ENCODE peak calls at places on chromosomes 12 and 14, in four cellular contexts. One of them, this sample, is unnamed.

GRCh38 chr12:122203301-122203967 is at the start of gene B3GNT4:
- DNase-seq in endodermal cell: peak; percentile 93
- DNase-seq in CD8-positive, alpha-beta T cell: peak; percentile 67
- DNase-seq in body of pancreas: peak; percentile 73
- DNase-seq in this sample: peak; percentile 81

GRCh38 chr12:54132979-54133378 is 55.8 kb downstream of the SMUG1 start:
- DNase-seq in body of pancreas: no peak
- DNase-seq in CD8-positive, alpha-beta T cell: no peak
- DNase-seq in endodermal cell: no peak
- DNase-seq in this sample: peak; percentile 31

GRCh38 chr14:37142835-37143499 is 29.4 kb downstream of the SLC25A21 start:
- DNase-seq in body of pancreas: no peak
- DNase-seq in CD8-positive, alpha-beta T cell: no peak
- DNase-seq in endodermal cell: no peak
- DNase-seq in this sample: no peak

GRCh38 chr12:107891967-107892366 is 117.5 kb downstream of the ASCL4 start:
- DNase-seq in body of pancreas: peak; percentile 13
- DNase-seq in CD8-positive, alpha-beta T cell: no peak
- DNase-seq in endodermal cell: peak; percentile 65
- DNase-seq in this sample: no peak

GRCh38 chr12:25756974-25757665 is 201.4 kb upstream of the RASSF8 start:
- DNase-seq in body of pancreas: peak; percentile 3
- DNase-seq in CD8-positive, alpha-beta T cell: no peak
- DNase-seq in endodermal cell: peak; percentile 53
- DNase-seq in this sample: peak; percentile 70

GRCh38 chr14:101506921-101507300 is 54.4 kb upstream of the DIO3 start:
- DNase-seq in body of pancreas: no peak
- DNase-seq in endodermal cell: peak; percentile 37
- DNase-seq in CD8-positive, alpha-beta T cell: no peak
- DNase-seq in this sample: no peak

GRCh38 chr12:29783773-29784666 is at the start of gene TMTC1:
- DNase-seq in body of pancreas: peak; percentile 49
- DNase-seq in endodermal cell: peak; percentile 95
- DNase-seq in CD8-positive, alpha-beta T cell: no peak
- DNase-seq in this sample: no peak

GRCh38 chr12:52285851-52286530 is 5.3 kb downstream of the KRT81 start:
- DNase-seq in CD8-positive, alpha-beta T cell: no peak
- DNase-seq in body of pancreas: no peak
- DNase-seq in endodermal cell: peak; percentile 40
- DNase-seq in this sample: no peak

GRCh38 chr12:52539024-52539820 is 13.7 kb downstream of the KRT71 start:
- DNase-seq in endodermal cell: no peak
- DNase-seq in CD8-positive, alpha-beta T cell: no peak
- DNase-seq in body of pancreas: no peak
- DNase-seq in this sample: no peak

GRCh38 chr12:54658306-54659264 is 10.4 kb upstream of the DCD start:
- DNase-seq in CD8-positive, alpha-beta T cell: peak; percentile 48
- DNase-seq in body of pancreas: peak; percentile 58
- DNase-seq in endodermal cell: peak; percentile 98
- DNase-seq in this sample: peak; percentile 65

GRCh38 chr12:92593734-92594402 is 108.9 kb upstream of the PLEKHG7 start:
- DNase-seq in endodermal cell: no peak
- DNase-seq in CD8-positive, alpha-beta T cell: peak; percentile 78
- DNase-seq in body of pancreas: peak; percentile 76
- DNase-seq in this sample: no peak

GRCh38 chr14:32259368-32260013 is 56.4 kb upstream of the RNU6-8 start:
- DNase-seq in body of pancreas: no peak
- DNase-seq in endodermal cell: peak; percentile 59
- DNase-seq in CD8-positive, alpha-beta T cell: no peak
- DNase-seq in this sample: peak; percentile 58

GRCh38 chr12:106297681-106298080 is 4.9 kb upstream of the TCP11L2 start:
- DNase-seq in CD8-positive, alpha-beta T cell: no peak
- DNase-seq in endodermal cell: peak; percentile 81
- DNase-seq in body of pancreas: no peak
- DNase-seq in this sample: no peak

GRCh38 chr12:102879144-102879763 is 37.8 kb downstream of the PAH start:
- DNase-seq in body of pancreas: peak; percentile 58
- DNase-seq in endodermal cell: peak; percentile 89
- DNase-seq in CD8-positive, alpha-beta T cell: no peak
- DNase-seq in this sample: peak; percentile 57

GRCh38 chr12:52233462-52234141 is 559 bp downstream of the KRT7 start:
- DNase-seq in CD8-positive, alpha-beta T cell: no peak
- DNase-seq in endodermal cell: peak; percentile 80
- DNase-seq in body of pancreas: no peak
- DNase-seq in this sample: no peak

GRCh38 chr12:110317921-110318320 is 36.9 kb downstream of the ATP2A2 start:
- DNase-seq in endodermal cell: no peak
- DNase-seq in body of pancreas: no peak
- DNase-seq in CD8-positive, alpha-beta T cell: no peak
- DNase-seq in this sample: no peak

GRCh38 chr14:100143523-100143922 is 15.9 kb downstream of the DEGS2 start:
- DNase-seq in CD8-positive, alpha-beta T cell: no peak
- DNase-seq in body of pancreas: no peak
- DNase-seq in endodermal cell: no peak
- DNase-seq in this sample: no peak

GRCh38 chr12:79300199-79300568 is 390.6 kb downstream of the PAWR start:
- DNase-seq in CD8-positive, alpha-beta T cell: no peak
- DNase-seq in endodermal cell: no peak
- DNase-seq in body of pancreas: no peak
- DNase-seq in this sample: peak; percentile 65

GRCh38 chr14:95562892-95563685 is 28.2 kb downstream of the GLRX5 start:
- DNase-seq in CD8-positive, alpha-beta T cell: no peak
- DNase-seq in body of pancreas: no peak
- DNase-seq in endodermal cell: peak; percentile 36
- DNase-seq in this sample: no peak

GRCh38 chr14:71354801-71355200 is 447.5 kb downstream of the PCNX1 start:
- DNase-seq in body of pancreas: no peak
- DNase-seq in endodermal cell: no peak
- DNase-seq in CD8-positive, alpha-beta T cell: no peak
- DNase-seq in this sample: no peak

GRCh38 chr12:8890313-8891084 is 23.8 kb upstream of the PHC1 start:
- DNase-seq in CD8-positive, alpha-beta T cell: peak; percentile 55
- DNase-seq in body of pancreas: peak; percentile 32
- DNase-seq in endodermal cell: peak; percentile 91
- DNase-seq in this sample: peak; percentile 57

GRCh38 chr12:76915381-76916169 is 36.8 kb upstream of the CSRP2 start:
- DNase-seq in body of pancreas: no peak
- DNase-seq in endodermal cell: no peak
- DNase-seq in CD8-positive, alpha-beta T cell: no peak
- DNase-seq in this sample: no peak

GRCh38 chr12:45745861-45746277 is 16.4 kb downstream of the ARID2 start:
- DNase-seq in CD8-positive, alpha-beta T cell: no peak
- DNase-seq in body of pancreas: no peak
- DNase-seq in endodermal cell: no peak
- DNase-seq in this sample: no peak

GRCh38 chr14:40623641-40624040 is 983.0 kb upstream of the LRFN5 start:
- DNase-seq in CD8-positive, alpha-beta T cell: no peak
- DNase-seq in body of pancreas: no peak
- DNase-seq in endodermal cell: no peak
- DNase-seq in this sample: no peak

GRCh38 chr14:58738189-58738836 is 100.6 kb downstream of the DACT1 start:
- DNase-seq in CD8-positive, alpha-beta T cell: no peak
- DNase-seq in endodermal cell: no peak
- DNase-seq in body of pancreas: no peak
- DNase-seq in this sample: no peak

GRCh38 chr12:24533953-24534352 is 414.9 kb downstream of the BCAT1 start:
- DNase-seq in body of pancreas: no peak
- DNase-seq in CD8-positive, alpha-beta T cell: no peak
- DNase-seq in endodermal cell: no peak
- DNase-seq in this sample: no peak

GRCh38 chr12:24527102-24527501 is 421.8 kb downstream of the BCAT1 start:
- DNase-seq in endodermal cell: no peak
- DNase-seq in body of pancreas: no peak
- DNase-seq in CD8-positive, alpha-beta T cell: no peak
- DNase-seq in this sample: no peak

GRCh38 chr12:24535334-24536019 is 413.4 kb downstream of the BCAT1 start:
- DNase-seq in CD8-positive, alpha-beta T cell: no peak
- DNase-seq in body of pancreas: no peak
- DNase-seq in endodermal cell: no peak
- DNase-seq in this sample: no peak

GRCh38 chr12:24534632-24535031 is 414.3 kb downstream of the BCAT1 start:
- DNase-seq in CD8-positive, alpha-beta T cell: no peak
- DNase-seq in body of pancreas: no peak
- DNase-seq in endodermal cell: peak; percentile 57
- DNase-seq in this sample: no peak

GRCh38 chr12:24530689-24531088 is 418.2 kb downstream of the BCAT1 start:
- DNase-seq in CD8-positive, alpha-beta T cell: no peak
- DNase-seq in endodermal cell: no peak
- DNase-seq in body of pancreas: no peak
- DNase-seq in this sample: no peak
- TF ChIP-seq CTCF in CD8-positive, alpha-beta T cell: no peak
- TF ChIP-seq CTCF in endodermal cell: no peak
- TF ChIP-seq CTCF in body of pancreas: no peak
- TF ChIP-seq CTCF in this sample: no peak

GRCh38 chr14:60757617-60758016 is 23.1 kb downstream of the MNAT1 start:
- DNase-seq in body of pancreas: no peak
- DNase-seq in CD8-positive, alpha-beta T cell: no peak
- DNase-seq in endodermal cell: no peak
- DNase-seq in this sample: no peak
- H3K4me1 ChIP-seq in body of pancreas: peaks cover 14% of the 10 kb centered on the region
- H3K4me1 ChIP-seq in CD8-positive, alpha-beta T cell: peaks cover 26% of the 10 kb centered on the region
- H3K4me1 ChIP-seq in endodermal cell: no peaks in the 10 kb centered on the region
- H3K4me1 ChIP-seq in this sample: no peaks in the 10 kb centered on the region

GRCh38 chr12:111444706-111445310 is 39.1 kb downstream of the SH2B3 start:
- DNase-seq in CD8-positive, alpha-beta T cell: peak; percentile 75
- DNase-seq in body of pancreas: peak; percentile 80
- DNase-seq in endodermal cell: peak; percentile 74
- DNase-seq in this sample: no peak
- H3K4me3 ChIP-seq in CD8-positive, alpha-beta T cell: peak overlapping the region; percentile 22
- H3K4me3 ChIP-seq in body of pancreas: no peak overlapping the region
- H3K4me3 ChIP-seq in endodermal cell: no peak overlapping the region
- H3K4me3 ChIP-seq in this sample: no peak overlapping the region

GRCh38 chr12:4743046-4743445 is 22.8 kb downstream of the GALNT8 start:
- DNase-seq in CD8-positive, alpha-beta T cell: no peak
- DNase-seq in endodermal cell: peak; percentile 71
- DNase-seq in body of pancreas: no peak
- DNase-seq in this sample: no peak
- TF ChIP-seq CTCF in CD8-positive, alpha-beta T cell: no peak
- TF ChIP-seq CTCF in endodermal cell: peak; percentile 68
- TF ChIP-seq CTCF in body of pancreas: no peak
- TF ChIP-seq CTCF in this sample: no peak

DNA sequence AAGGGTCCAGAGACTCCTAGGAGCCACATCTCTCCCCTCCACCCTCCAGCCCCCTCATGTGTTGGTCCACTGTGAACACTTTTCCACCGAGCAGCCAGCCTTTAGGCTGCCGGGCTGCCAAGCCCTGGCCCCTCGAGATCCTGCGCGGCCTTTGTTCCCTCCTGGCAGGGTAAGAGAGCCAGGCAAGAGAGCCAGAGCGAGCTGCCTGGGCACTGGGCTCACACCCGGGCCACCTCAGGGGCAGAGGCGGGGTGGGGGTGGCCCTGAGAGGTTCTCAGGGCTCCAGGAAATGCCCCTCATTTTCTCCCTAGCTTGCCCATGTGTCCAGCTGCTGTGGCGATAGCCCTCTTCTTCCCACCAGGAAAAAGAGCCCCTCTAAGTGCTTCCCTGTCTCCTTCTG is 44.8 kb downstream of the LTBP2 start:
- DNase-seq in CD8-positive, alpha-beta T cell: no peak
- DNase-seq in endodermal cell: no peak
- DNase-seq in body of pancreas: no peak
- DNase-seq in this sample: no peak
- H3K4me1 ChIP-seq in CD8-positive, alpha-beta T cell: peaks cover 11% of the 10 kb centered on the region
- H3K4me1 ChIP-seq in endodermal cell: no peaks in the 10 kb centered on the region
- H3K4me1 ChIP-seq in body of pancreas: no peaks in the 10 kb centered on the region
- H3K4me1 ChIP-seq in this sample: peaks cover 19% of the 10 kb centered on the region

DNA sequence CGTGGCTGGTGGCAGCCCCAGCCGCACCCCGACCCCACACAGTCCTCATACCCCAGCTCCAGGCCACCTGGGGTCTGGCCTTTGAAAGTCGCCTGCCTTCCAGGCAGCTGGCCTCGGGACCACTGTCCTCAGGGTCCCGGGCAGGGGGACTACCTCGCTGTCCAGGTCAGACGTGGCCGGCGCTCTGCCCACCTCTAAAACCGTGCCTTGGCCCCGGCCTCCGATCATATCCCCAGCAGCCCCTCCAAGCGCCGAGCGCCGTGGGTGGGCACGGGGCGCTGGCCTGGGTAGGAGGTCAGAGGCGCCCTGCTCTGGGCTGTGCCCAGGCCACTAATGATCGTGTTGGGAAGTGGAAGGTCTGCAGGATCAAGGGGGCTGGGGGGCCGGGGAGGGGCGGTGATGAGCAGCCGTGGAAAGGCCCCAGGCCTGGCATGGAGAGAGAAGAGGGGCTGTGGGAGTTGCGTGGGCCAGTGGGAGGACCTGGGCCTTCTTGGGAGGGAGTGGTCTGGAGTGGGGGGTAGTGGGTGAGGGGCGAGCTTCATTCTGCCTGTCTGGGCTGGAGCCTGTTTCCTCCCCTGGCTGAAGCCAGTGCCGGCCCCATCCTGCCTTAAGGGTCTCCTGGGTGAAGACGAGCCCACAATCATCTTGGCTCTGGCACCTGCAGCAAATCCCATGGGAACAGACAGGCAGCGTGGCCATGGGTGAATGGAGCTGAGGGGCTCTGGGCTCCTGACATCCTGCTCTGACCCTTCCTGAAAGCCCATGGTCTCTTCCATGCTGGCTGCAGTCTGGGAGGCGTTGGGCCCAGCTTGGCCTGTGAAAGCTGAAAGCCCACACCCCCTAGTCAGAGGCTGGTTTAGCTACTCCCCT is 4.9 kb downstream of the TMEM121 start:
- DNase-seq in body of pancreas: no peak
- DNase-seq in endodermal cell: no peak
- DNase-seq in CD8-positive, alpha-beta T cell: no peak
- DNase-seq in this sample: no peak
- H3K4me3 ChIP-seq in body of pancreas: no peak overlapping the region
- H3K4me3 ChIP-seq in endodermal cell: no peak overlapping the region
- H3K4me3 ChIP-seq in CD8-positive, alpha-beta T cell: no peak overlapping the region
- H3K4me3 ChIP-seq in this sample: no peak overlapping the region

DNA sequence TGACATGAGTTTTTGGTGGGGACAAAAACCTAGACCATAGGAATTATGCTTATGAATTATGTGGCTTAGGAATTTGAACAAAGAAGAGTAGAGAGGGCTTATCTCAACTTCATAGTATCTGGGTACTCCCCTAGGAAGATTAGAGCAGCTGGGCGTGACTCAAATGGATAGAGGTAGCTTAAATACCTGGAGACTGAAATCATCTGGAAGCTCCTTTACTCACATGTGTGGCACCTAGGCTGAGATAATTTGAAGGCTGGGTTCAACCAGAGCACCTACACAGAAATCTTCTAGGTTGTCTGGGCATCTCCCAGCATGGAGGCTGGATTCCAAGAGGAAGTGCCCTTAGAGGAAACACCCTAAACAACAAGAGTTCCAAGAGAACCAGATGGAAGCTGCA is 393.9 kb downstream of the ADAMTS20 start:
- DNase-seq in body of pancreas: no peak
- DNase-seq in endodermal cell: no peak
- DNase-seq in CD8-positive, alpha-beta T cell: no peak
- DNase-seq in this sample: no peak
- TF ChIP-seq CTCF in body of pancreas: no peak
- TF ChIP-seq CTCF in endodermal cell: no peak
- TF ChIP-seq CTCF in CD8-positive, alpha-beta T cell: no peak
- TF ChIP-seq CTCF in this sample: no peak

DNA sequence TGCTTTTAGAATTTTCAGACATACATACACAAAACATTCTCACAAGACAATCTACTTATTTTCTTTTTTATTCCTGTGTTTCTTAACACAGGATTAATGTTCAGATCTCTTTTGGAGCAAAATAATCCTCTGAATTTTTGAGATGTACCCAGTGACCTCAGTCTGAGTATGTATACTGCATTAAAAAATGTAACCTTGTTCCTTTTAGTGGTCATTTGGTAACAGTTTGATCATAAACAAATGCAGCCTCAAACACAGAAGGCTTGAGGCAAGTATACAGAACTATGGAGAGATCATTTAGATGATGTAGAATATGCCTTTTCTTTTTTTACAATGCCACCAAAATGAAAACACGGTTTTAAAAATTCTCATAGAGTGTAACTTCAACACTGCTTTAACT is 9.7 kb downstream of the HIF1A start:
- DNase-seq in CD8-positive, alpha-beta T cell: no peak
- DNase-seq in body of pancreas: no peak
- DNase-seq in endodermal cell: no peak
- DNase-seq in this sample: no peak
- H3K4me1 ChIP-seq in CD8-positive, alpha-beta T cell: peaks cover 45% of the 10 kb centered on the region
- H3K4me1 ChIP-seq in body of pancreas: peaks cover 30% of the 10 kb centered on the region
- H3K4me1 ChIP-seq in endodermal cell: no peaks in the 10 kb centered on the region
- H3K4me1 ChIP-seq in this sample: no peaks in the 10 kb centered on the region

This sample was measured in Caco-2.